ENCODE peak calls at places on chromosomes 3 and 15, in eight cellular contexts. B, U, E, K, S, L, W and H are unnamed samples.

GRCh38 chr3:21544076-21544462 is 206.9 kb downstream of the ZNF385D start:
- DNase-seq in U (no peak), B (no peak), E (no peak), W (no peak), S (no peak), L (no peak), K (no peak), H (no peak)

GRCh38 chr15:62572797-62573196 is 407.7 kb upstream of the C2CD4B start:
- DNase-seq in S (no peak), L (no peak), K (no peak), B (no peak), E (no peak), W (no peak), U (no peak), H (no peak)

GRCh38 chr15:45660231-45660979 is 25.6 kb downstream of the SQOR start:
- DNase-seq in B (no peak), E (no peak), K (peak; percentile 59), L (no peak), S (no peak), U (no peak), W (peak; percentile 85), H (peak; percentile 38)

GRCh38 chr3:55592572-55592971 is 105.5 kb upstream of the WNT5A start:
- DNase-seq in K (no peak), B (no peak), U (no peak), S (no peak), L (no peak), E (peak; percentile 62), W (no peak), H (no peak)

GRCh38 chr3:171129827-171130226 is 103.3 kb upstream of the SLC2A2 start:
- DNase-seq in U (no peak), B (no peak), W (no peak), E (peak; percentile 48), K (no peak), S (no peak), L (peak; percentile 46), H (no peak)

GRCh38 chr3:129001817-129002572 is 891 bp downstream of the EFCC1 start:
- DNase-seq in B (no peak), L (peak; percentile 26), E (no peak), S (peak; percentile 31), W (peak; percentile 84), K (no peak), U (no peak), H (no peak)

GRCh38 chr3:69353492-69353891 is 32.4 kb downstream of the FRMD4B start:
- DNase-seq in B (no peak), L (no peak), W (no peak), S (no peak), K (no peak), E (no peak), U (no peak), H (no peak)

GRCh38 chr3:105327662-105328337 is 38.9 kb upstream of the ALCAM start:
- DNase-seq in U (no peak), E (no peak), W (no peak), B (no peak), S (no peak), L (peak; percentile 29), K (no peak), H (no peak)

GRCh38 chr3:58049143-58049785 is 41.0 kb downstream of the FLNB start:
- DNase-seq in K (no peak), W (peak; percentile 77), E (peak; percentile 93), S (no peak), L (peak; percentile 85), U (no peak), B (no peak), H (no peak)

DNA sequence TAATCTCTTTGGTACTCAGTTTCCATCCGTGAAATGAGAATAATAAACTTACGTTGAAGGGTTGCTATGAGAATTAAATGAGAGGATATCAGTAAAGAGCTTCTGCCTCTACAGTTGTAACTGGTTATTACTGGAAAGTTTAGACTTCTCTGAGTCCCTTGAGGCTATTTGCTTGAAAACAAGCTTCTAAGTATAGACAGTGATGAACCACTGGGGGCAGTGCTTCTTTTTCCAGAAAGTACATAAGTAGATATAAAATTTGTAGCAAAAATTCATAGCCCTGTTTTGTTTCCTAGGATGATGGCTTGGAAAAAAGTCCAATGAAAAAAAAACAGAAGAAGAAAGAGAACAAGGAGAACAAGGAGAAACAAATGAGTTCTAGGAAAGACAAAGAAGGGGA is 87.1 kb downstream of the RGMA start:
- DNase-seq in S (no peak), W (no peak), E (no peak), U (no peak), L (peak; percentile 57), K (no peak), B (no peak), H (no peak)
- TF ChIP-seq CTCF in S (no peak), W (peak; percentile 31), E (peak; percentile 17), U (peak; percentile 11), L (no peak), K (no peak), B (no peak), H (no peak)

DNA sequence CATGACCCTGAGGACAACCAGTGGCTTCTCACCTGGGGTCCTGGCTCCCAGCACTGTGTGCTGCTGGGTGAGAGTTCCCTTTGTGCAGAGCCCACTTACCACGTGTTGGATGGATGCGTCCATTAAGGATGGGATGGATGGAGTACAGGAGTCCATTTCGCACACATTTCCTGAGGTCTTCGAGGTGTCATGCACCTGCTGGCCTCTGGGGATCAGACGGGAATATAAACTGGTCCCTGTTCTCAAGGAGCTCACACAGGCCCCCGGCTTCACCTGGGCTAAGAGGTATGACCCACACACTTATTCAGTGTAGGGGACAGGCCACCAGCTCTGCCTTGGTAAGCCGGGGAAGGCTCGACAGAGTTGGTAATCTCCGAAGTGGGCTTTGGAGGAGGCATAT is 39.5 kb downstream of the MAGEF1 start:
- DNase-seq in L (no peak), K (no peak), B (no peak), S (no peak), E (no peak), W (peak; percentile 17), U (no peak), H (no peak)
- TF ChIP-seq CTCF in L (no peak), K (no peak), B (no peak), S (no peak), E (no peak), W (no peak), U (no peak), H (no peak)

GRCh38 chr3:130699765-130700164 is 46.9 kb downstream of the PIK3R4 start:
- DNase-seq in W (peak; percentile 89), E (no peak), U (no peak), B (no peak), K (peak; percentile 42), S (no peak), L (peak; percentile 49), H (peak; percentile 36)
- TF ChIP-seq CTCF in W (peak; percentile 53), E (peak; percentile 16), U (peak; percentile 48), B (no peak), K (no peak), S (no peak), L (peak; percentile 56), H (peak; percentile 45)

GRCh38 chr15:67832965-67833503 is 6.8 kb downstream of the RNU6-1 start:
- DNase-seq in L (no peak), W (peak; percentile 53), E (no peak), S (no peak), U (no peak), K (no peak), B (no peak), H (no peak)

GRCh38 chr15:67831363-67831762 is 6.1 kb downstream of the SKOR1 start:
- DNase-seq in B (no peak), U (no peak), S (no peak), L (no peak), W (peak; percentile 79), K (no peak), E (no peak), H (no peak)

GRCh38 chr15:67833504-67834248 is 6.2 kb downstream of the RNU6-1 start:
- DNase-seq in L (peak; percentile 29), E (no peak), B (no peak), U (no peak), K (peak; percentile 79), W (peak; percentile 96), S (peak; percentile 41), H (peak; percentile 77)

GRCh38 chr15:67834249-67834592 is 5.6 kb downstream of the RNU6-1 start:
- DNase-seq in K (no peak), L (no peak), E (no peak), B (no peak), W (peak; percentile 68), S (no peak), U (no peak), H (peak; percentile 41)

DNA sequence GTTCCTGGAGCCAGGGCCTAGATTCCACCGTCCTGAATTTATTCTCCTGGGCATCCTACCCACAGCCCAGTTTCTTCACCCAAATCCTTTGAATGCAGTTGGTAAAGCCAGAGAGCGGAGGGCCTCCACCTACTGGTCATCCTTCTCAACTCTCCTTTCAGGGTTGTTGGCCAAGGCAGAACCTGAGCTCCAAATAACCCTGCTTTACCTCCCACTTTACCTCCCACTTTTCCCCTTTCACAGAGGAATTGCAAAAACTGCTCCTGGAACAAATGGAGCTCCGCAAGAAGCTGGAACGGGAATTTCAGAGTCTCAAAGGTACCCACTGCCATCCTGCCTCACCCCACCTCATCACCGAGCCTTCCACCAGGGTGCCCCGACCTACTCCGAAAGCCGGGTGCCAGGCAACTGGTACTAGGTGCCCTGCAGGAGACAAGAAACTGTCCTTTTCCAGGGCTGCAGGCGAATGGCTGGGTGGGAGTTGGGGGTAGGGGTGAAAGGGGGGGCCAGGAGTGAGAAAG is 6.8 kb downstream of the SKOR1 start:
- DNase-seq in U (no peak), K (peak; percentile 49), L (peak; percentile 50), E (no peak), S (no peak), B (no peak), W (peak; percentile 95), H (peak; percentile 60)
- TF ChIP-seq CTCF in U (peak; percentile 55), K (peak; percentile 29), L (peak; percentile 64), E (no peak), S (no peak), B (no peak), W (peak; percentile 60), H (peak; percentile 32)

GRCh38 chr3:38738630-38739395 is 77.2 kb downstream of the SCN10A start:
- DNase-seq in K (peak; percentile 72), L (peak; percentile 71), W (peak; percentile 77), U (no peak), E (no peak), S (no peak), B (no peak), H (peak; percentile 64)
- TF ChIP-seq CTCF in K (peak; percentile 42), L (peak; percentile 95), W (peak; percentile 89), U (peak; percentile 66), E (peak; percentile 55), S (no peak), B (peak; percentile 16), H (peak; percentile 62)

DNA sequence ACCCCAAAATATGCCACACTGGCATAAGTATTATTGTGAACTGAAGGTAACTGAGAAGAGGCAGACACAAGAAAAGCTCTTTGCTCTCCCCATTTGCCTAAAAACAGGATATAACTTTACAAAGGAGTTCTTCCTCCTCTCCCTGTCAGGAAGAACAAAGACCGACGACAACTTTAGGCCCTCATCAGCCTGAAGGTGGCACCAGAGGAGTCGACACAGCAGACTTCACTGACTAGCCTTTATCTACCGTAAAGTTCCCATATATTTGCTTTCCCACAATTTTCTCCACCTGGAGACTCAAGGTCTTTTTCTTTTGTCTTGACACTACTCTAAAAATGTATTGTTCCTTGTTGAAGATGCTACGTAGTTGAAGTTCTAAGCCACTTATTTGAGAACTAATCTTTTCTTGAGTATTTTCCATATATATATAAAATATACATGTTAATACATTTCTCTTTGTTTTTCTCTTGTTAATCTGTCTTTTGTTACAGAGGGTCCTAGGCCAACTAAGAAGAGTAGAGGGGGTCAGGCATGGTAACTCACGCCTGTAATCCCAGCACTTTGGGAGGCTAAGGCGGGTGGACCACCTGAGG is 16.2 kb upstream of the XIRP1 start:
- DNase-seq in E (peak; percentile 30), S (no peak), L (peak; percentile 79), W (peak; percentile 86), B (no peak), U (peak; percentile 15), K (peak; percentile 53), H (peak; percentile 34)
- TF ChIP-seq CTCF in E (peak; percentile 65), S (peak; percentile 18), L (peak; percentile 83), W (peak; percentile 71), B (peak; percentile 39), U (peak; percentile 66), K (peak; percentile 51), H (peak; percentile 64)